ENCODE peak calls at places on chromosomes 1 and 21, in five cellular contexts. I, J, D, F and N are unnamed samples. For H3K27me3, the result is how much of the 10 kb centered on the place peaks cover.

GRCh38 chr21:36654341-36654740 is 44.6 kb upstream of the SIM2 start:
- DNase-seq in I (no peak), J (no peak), D (no peak), F (no peak), N (no peak)

GRCh38 chr1:244224487-244225430 is 173.7 kb downstream of the ZBTB18 start:
- DNase-seq in I (no peak), J (no peak), D (peak), F (peak), N (no peak)

GRCh38 chr1:236543065-236543669 is 19.4 kb downstream of the LGALS8 start:
- DNase-seq in I (no peak), J (no peak), D (no peak), F (no peak), N (no peak)

GRCh38 chr1:74161494-74161893 is 36.5 kb downstream of the LRRIQ3 start:
- DNase-seq in I (no peak), J (no peak), D (no peak), F (no peak), N (no peak)

GRCh38 chr1:46448109-46448911 is 41.3 kb upstream of the DMBX1 start:
- DNase-seq in I (no peak), J (no peak), D (no peak), F (no peak), N (peak)

GRCh38 chr1:16158025-16158424 is 2.2 kb upstream of the EPHA2 start:
- DNase-seq in I (no peak), J (no peak), D (no peak), F (no peak), N (no peak)

GRCh38 chr1:214280386-214281029 is 451 bp upstream of the SMYD2 start:
- DNase-seq in I (no peak), J (peak), D (peak), F (no peak), N (peak)

GRCh38 chr1:176691251-176692228 is 228.6 kb downstream of the PAPPA2 start:
- DNase-seq in I (no peak), J (no peak), D (peak), F (peak), N (peak)

GRCh38 chr1:21931171-21932093 is 5.7 kb downstream of the HSPG2 start:
- DNase-seq in I (no peak), J (no peak), D (peak), F (peak), N (peak)

GRCh38 chr1:31621498-31621820 is 4.0 kb downstream of the HCRTR1 start:
- DNase-seq in I (no peak), J (no peak), D (no peak), F (no peak), N (no peak)

GRCh38 chr1:37717631-37718030 is 25.3 kb downstream of the CDCA8 start:
- DNase-seq in I (no peak), J (no peak), D (no peak), F (no peak), N (no peak)

GRCh38 chr1:214319930-214320329 is 39.0 kb downstream of the SMYD2 start:
- DNase-seq in I (no peak), J (no peak), D (no peak), F (no peak), N (no peak)

GRCh38 chr1:246482780-246483179 is 24.3 kb downstream of the SMYD3 start:
- DNase-seq in I (no peak), J (no peak), D (no peak), F (no peak), N (no peak)

GRCh38 chr1:57883145-57883699 is 459.4 kb upstream of the DAB1 start:
- DNase-seq in I (no peak), J (no peak), D (no peak), F (no peak), N (no peak)

GRCh38 chr1:90725961-90726715 is 9.0 kb upstream of the BARHL2 start:
- DNase-seq in I (peak), J (no peak), D (no peak), F (no peak), N (no peak)

GRCh38 chr1:205660361-205660760 is 19.9 kb downstream of the SLC45A3 start:
- DNase-seq in I (no peak), J (no peak), D (no peak), F (no peak), N (no peak)
- TF ChIP-seq CTCF in I (no peak), J (no peak), D (no peak), F (no peak), N (no peak)

GRCh38 chr1:116558140-116558549 is 12.7 kb downstream of the CD58 start:
- DNase-seq in I (peak), J (no peak), D (no peak), F (no peak), N (no peak)
- TF ChIP-seq POLR2A in I (no peak), J (no peak), D (no peak), F (no peak), N (no peak)

GRCh38 chr1:170662561-170662971 is 1.4 kb upstream of the PRRX1 start:
- DNase-seq in I (no peak), J (no peak), D (no peak), F (no peak), N (no peak)
- H3K27me3 ChIP-seq in I (under half), J (under half), D (half or more), F (half or more), N (under half)

GRCh38 chr1:53826367-53826766 is 11.7 kb downstream of the NDC1 start:
- DNase-seq in I (no peak), J (no peak), D (no peak), F (no peak), N (no peak)
- TF ChIP-seq CTCF in I (no peak), J (no peak), D (no peak), F (no peak), N (no peak)

GRCh38 chr1:85583355-85584263 is 3.0 kb downstream of the CCN1 start:
- DNase-seq in I (no peak), J (no peak), D (no peak), F (no peak), N (no peak)

GRCh38 chr1:85584264-85584781 is 3.8 kb downstream of the CCN1 start:
- DNase-seq in I (peak), J (no peak), D (no peak), F (no peak), N (no peak)

GRCh38 chr1:85582687-85583354 is 2.3 kb downstream of the CCN1 start:
- DNase-seq in I (peak), J (no peak), D (no peak), F (no peak), N (peak)

GRCh38 chr1:85585845-85586244 is 5.3 kb downstream of the CCN1 start:
- DNase-seq in I (no peak), J (no peak), D (no peak), F (no peak), N (no peak)

DNA sequence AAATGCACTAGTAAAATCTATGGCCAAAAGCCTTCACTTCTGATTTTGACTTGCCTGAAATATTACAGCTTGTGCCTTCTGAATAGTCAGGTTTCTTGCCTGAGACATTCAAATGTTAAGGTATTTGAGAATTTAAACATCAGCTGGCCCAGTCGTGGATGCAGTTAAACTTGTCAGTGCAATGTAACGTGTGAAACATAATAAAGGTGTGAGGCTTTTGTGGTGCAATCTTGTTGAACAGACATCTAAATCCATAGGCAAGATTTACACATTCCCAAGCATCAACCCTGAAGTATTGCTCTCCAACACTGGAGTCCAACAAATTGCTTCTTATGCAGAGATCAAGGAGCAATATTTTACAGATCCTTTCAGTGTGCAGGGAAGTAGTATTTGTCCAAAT is 4.4 kb downstream of the CCN1 start:
- DNase-seq in I (no peak), J (no peak), D (no peak), F (no peak), N (no peak)
- TF ChIP-seq POLR2A in I (no peak), J (no peak), D (no peak), F (no peak), N (no peak)

DNA sequence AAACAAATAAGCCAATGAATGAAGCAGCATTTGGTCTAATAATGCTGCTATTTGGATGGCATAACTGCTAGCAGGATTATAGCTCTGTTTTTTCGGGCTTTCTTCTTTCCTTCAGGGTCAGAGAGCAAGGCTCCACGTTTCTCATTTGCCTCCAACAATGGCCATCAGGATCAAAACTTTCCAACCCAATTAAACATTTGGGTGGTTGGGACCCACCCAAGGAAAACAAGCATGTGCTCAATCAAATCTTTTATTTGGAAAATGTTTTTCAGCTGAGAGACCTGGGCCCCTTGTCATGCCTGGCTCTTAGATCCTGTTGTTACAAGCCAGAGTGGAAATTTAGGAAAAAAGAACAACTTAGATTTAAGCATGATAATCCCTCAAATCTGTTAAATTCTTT is 373.1 kb upstream of the USP24 start:
- DNase-seq in I (peak), J (no peak), D (no peak), F (no peak), N (no peak)
- H3K27me3 ChIP-seq in I (under half), J (under half), D (under half), F (under half), N (under half)

GRCh38 chr1:6248798-6249731 is 5.1 kb downstream of the HES3 start:
- DNase-seq in I (no peak), J (no peak), D (no peak), F (no peak), N (peak)
- TF ChIP-seq CTCF in I (no peak), J (no peak), D (no peak), F (no peak), N (no peak)

GRCh38 chr21:34517491-34518245 is 5.7 kb upstream of the KCNE1 start:
- DNase-seq in I (no peak), J (no peak), D (no peak), F (no peak), N (peak)
- TF ChIP-seq POLR2A in I (no peak), J (no peak), D (no peak), F (no peak), N (no peak)